ENCODE peak calls at places on chromosomes 11 and 22, in seven cellular contexts. F is psoas muscle, S is cardiac muscle cell, T is endodermal cell, Z is uterus, U is Peyer's patch, M is sigmoid colon. H is an unnamed sample.

GRCh38 chr11:16669799-16670415 is 68.5 kb upstream of the C11orf58 start:
- DNase-seq in F (no peak), S (no peak), T (peak), Z (no peak), U (no peak), M (no peak), H (peak)

GRCh38 chr11:62430350-62430749 is 11.5 kb downstream of the SCGB1A1 start:
- DNase-seq in F (no peak), S (no peak), T (no peak), Z (no peak), U (no peak), M (no peak), H (no peak)

GRCh38 chr11:12060385-12060980 is 49.9 kb upstream of the MICAL2 start:
- DNase-seq in F (no peak), S (no peak), T (no peak), Z (no peak), U (peak), M (peak), H (no peak)

GRCh38 chr22:35547993-35548761 is 7.5 kb downstream of the RASD2 start:
- DNase-seq in F (no peak), S (no peak), T (peak), Z (no peak), U (no peak), M (no peak), H (no peak)

GRCh38 chr11:131253142-131253884 is 117.1 kb upstream of the NTM start:
- DNase-seq in F (no peak), S (no peak), T (peak), Z (no peak), U (no peak), M (no peak), H (no peak)

GRCh38 chr22:50531546-50532352 is 1.9 kb upstream of the TYMP start:
- DNase-seq in F (peak), S (peak), T (peak), Z (peak), U (peak), M (peak), H (no peak)

GRCh38 chr22:47251911-47252310 is 489.5 kb downstream of the TBC1D22A start:
- DNase-seq in F (no peak), S (no peak), T (no peak), Z (no peak), U (no peak), M (no peak), H (no peak)

GRCh38 chr11:104324276-104324675 is 160.3 kb upstream of the PDGFD start:
- DNase-seq in F (no peak), S (no peak), T (no peak), Z (no peak), U (no peak), M (no peak), H (no peak)

GRCh38 chr22:35728639-35729308 is 11.1 kb downstream of the APOL5 start:
- DNase-seq in F (no peak), S (no peak), T (no peak), Z (no peak), U (peak), M (no peak), H (peak)

GRCh38 chr11:100557830-100558611 is 129.1 kb upstream of the ARHGAP42 start:
- DNase-seq in F (no peak), S (no peak), T (no peak), Z (no peak), U (peak), M (no peak), H (no peak)

GRCh38 chr11:31414338-31414737 is 44.7 kb downstream of the DNAJC24 start:
- DNase-seq in F (no peak), S (no peak), T (no peak), Z (no peak), U (no peak), M (no peak), H (no peak)

GRCh38 chr11:116109228-116109627 is 605.0 kb upstream of the CADM1 start:
- DNase-seq in F (no peak), S (no peak), T (peak), Z (peak), U (no peak), M (no peak), H (peak)

GRCh38 chr11:8220261-8221024 is 43.2 kb downstream of the LMO1 start:
- DNase-seq in F (no peak), S (no peak), T (no peak), Z (no peak), U (no peak), M (no peak), H (no peak)

GRCh38 chr11:71420455-71421241 is 27.5 kb downstream of the DHCR7 start:
- DNase-seq in F (no peak), S (peak), T (peak), Z (no peak), U (peak), M (no peak), H (peak)

GRCh38 chr11:102476069-102476468 is 23.5 kb upstream of the TMEM123 start:
- DNase-seq in F (no peak), S (no peak), T (no peak), Z (no peak), U (no peak), M (no peak), H (no peak)

GRCh38 chr11:110587972-110588371 is 124.3 kb downstream of the ARHGAP20 start:
- DNase-seq in F (no peak), S (no peak), T (no peak), Z (no peak), U (no peak), M (no peak), H (no peak)

GRCh38 chr22:42937164-42937854 is 77.6 kb downstream of the PACSIN2 start:
- DNase-seq in F (no peak), S (no peak), T (peak), Z (peak), U (peak), M (peak), H (no peak)

GRCh38 chr11:396511-396947 is 2.5 kb downstream of the PKP3 start:
- DNase-seq in F (no peak), S (no peak), T (no peak), Z (no peak), U (no peak), M (no peak), H (no peak)

GRCh38 chr11:66564984-66565383 is 3.4 kb downstream of the CTSF start:
- DNase-seq in F (no peak), S (no peak), T (no peak), Z (no peak), U (no peak), M (no peak), H (no peak)

GRCh38 chr11:126808851-126809250 is 191.7 kb downstream of the KIRREL3 start:
- DNase-seq in F (no peak), S (no peak), T (no peak), Z (no peak), U (no peak), M (no peak), H (no peak)

GRCh38 chr11:16111690-16112089 is 244.7 kb downstream of the SOX6 start:
- DNase-seq in F (no peak), S (peak), T (peak), Z (no peak), U (no peak), M (no peak), H (no peak)

GRCh38 chr11:75313457-75314272 is 37.8 kb downstream of the ARRB1 start:
- DNase-seq in F (peak), S (peak), T (peak), Z (peak), U (no peak), M (peak), H (no peak)

GRCh38 chr11:63023851-63024648 is 8.4 kb upstream of the SLC22A8 start:
- DNase-seq in F (peak), S (peak), T (peak), Z (peak), U (peak), M (peak), H (peak)

GRCh38 chr11:31422703-31423102 is 53.0 kb downstream of the DNAJC24 start:
- DNase-seq in F (no peak), S (no peak), T (no peak), Z (no peak), U (no peak), M (no peak), H (no peak)

GRCh38 chr22:46830001-46830715 is 67.7 kb downstream of the TBC1D22A start:
- DNase-seq in F (peak), S (no peak), T (peak), Z (no peak), U (no peak), M (peak), H (no peak)

GRCh38 chr22:42396621-42397331 is 35.4 kb downstream of the NFAM1 start:
- DNase-seq in F (no peak), S (no peak), T (no peak), Z (no peak), U (peak), M (no peak), H (no peak)

GRCh38 chr11:63961608-63962412 is 12.6 kb upstream of the COX8A start:
- DNase-seq in F (peak), S (no peak), T (peak), Z (no peak), U (no peak), M (peak), H (no peak)

GRCh38 chr11:76664578-76665061 is 5.9 kb downstream of the LRRC32 start:
- DNase-seq in F (no peak), S (no peak), T (peak), Z (peak), U (peak), M (peak), H (no peak)

GRCh38 chr11:111623527-111624030 is 21.3 kb downstream of the SIK2 start:
- DNase-seq in F (no peak), S (no peak), T (no peak), Z (no peak), U (peak), M (no peak), H (no peak)

GRCh38 chr22:27046126-27046525 is 388.7 kb downstream of the MIAT start:
- DNase-seq in F (no peak), S (no peak), T (no peak), Z (no peak), U (no peak), M (no peak), H (no peak)

GRCh38 chr11:34641456-34641855 is 20.6 kb downstream of the EHF start:
- DNase-seq in F (no peak), S (no peak), T (no peak), Z (no peak), U (no peak), M (no peak), H (no peak)

GRCh38 chr11:27582686-27583085 is 76.1 kb upstream of the LIN7C start:
- DNase-seq in F (no peak), S (no peak), T (no peak), Z (no peak), U (no peak), M (no peak), H (no peak)

GRCh38 chr11:2788751-2789140 is 89.0 kb upstream of the KCNQ1OT1 start:
- DNase-seq in F (peak), S (no peak), T (no peak), Z (peak), U (peak), M (no peak), H (no peak)

GRCh38 chr22:27715078-27715477 is 86.5 kb downstream of the MN1 start:
- DNase-seq in F (peak), S (no peak), T (no peak), Z (no peak), U (no peak), M (no peak), H (no peak)

GRCh38 chr11:30788849-30789248 is 202.7 kb upstream of the MPPED2 start:
- DNase-seq in F (no peak), S (no peak), T (no peak), Z (no peak), U (no peak), M (no peak), H (no peak)

GRCh38 chr11:96098511-96099241 is 174.8 kb upstream of the MTMR2 start:
- DNase-seq in F (no peak), S (no peak), T (no peak), Z (no peak), U (no peak), M (no peak), H (no peak)

GRCh38 chr11:93085097-93085496 is 112.7 kb downstream of the SLC36A4 start:
- DNase-seq in F (no peak), S (no peak), T (no peak), Z (no peak), U (no peak), M (no peak), H (no peak)

DNA sequence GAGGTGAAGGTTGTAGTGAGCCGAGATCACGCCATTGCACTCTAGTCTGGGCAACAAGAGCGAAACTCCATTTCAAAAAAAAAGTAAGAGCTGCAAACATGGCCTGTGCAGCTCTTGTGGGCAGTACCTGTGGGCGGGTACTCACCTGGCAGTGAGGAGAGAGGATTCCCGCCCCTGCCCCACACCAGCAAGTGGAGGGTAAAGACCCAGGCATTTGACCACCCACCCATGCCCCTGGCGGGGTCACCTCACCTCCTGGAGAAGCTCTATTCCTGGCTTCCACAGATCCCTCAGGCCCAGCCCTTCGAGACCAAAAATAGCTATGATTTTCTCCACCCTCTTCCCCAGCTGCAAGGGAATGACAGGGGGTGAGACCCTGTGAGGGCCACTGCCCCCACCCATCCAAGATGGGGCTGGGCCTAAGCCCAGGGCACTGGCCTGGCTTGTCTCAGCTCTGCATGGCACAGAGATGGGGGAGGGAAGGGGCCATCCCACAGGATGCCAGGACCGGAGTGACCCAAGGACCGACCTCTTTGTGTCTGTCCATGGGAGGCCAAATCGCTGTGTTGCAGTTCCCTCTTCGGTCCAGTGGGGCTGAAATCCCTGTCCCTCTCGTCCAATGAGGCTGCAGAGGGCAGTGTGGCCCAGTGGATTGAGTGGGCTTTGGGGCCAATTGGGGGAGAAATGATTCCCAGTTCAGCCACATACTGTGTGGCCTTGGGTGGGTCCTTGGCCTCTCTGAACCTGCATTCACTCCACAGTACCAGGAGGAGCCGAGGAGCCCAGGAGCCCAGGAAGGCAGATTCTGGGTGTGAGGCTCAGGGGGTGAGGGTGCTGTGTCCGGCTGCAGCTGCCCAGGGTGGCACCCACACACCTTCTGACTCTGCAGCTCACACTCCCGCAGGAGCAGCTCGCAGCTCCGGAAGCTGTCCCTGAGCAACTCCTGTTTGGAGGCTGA is 14.6 kb downstream of the SEC14L6 start:
- DNase-seq in F (no peak), S (no peak), T (no peak), Z (no peak), U (no peak), M (no peak), H (no peak)
- TF ChIP-seq CTCF in F (no peak), S (no peak), T (no peak), Z (no peak), U (no peak), M (no peak), H (no peak)

GRCh38 chr11:1673841-1674193 is 23.2 kb upstream of the KRTAP5-6 start:
- DNase-seq in F (no peak), S (no peak), T (no peak), Z (no peak), U (no peak), M (no peak), H (no peak)
- H3K4me3 ChIP-seq in F (no peak), S (no peak), T (no peak), Z (no peak), U (no peak), M (no peak), H (no peak)

DNA sequence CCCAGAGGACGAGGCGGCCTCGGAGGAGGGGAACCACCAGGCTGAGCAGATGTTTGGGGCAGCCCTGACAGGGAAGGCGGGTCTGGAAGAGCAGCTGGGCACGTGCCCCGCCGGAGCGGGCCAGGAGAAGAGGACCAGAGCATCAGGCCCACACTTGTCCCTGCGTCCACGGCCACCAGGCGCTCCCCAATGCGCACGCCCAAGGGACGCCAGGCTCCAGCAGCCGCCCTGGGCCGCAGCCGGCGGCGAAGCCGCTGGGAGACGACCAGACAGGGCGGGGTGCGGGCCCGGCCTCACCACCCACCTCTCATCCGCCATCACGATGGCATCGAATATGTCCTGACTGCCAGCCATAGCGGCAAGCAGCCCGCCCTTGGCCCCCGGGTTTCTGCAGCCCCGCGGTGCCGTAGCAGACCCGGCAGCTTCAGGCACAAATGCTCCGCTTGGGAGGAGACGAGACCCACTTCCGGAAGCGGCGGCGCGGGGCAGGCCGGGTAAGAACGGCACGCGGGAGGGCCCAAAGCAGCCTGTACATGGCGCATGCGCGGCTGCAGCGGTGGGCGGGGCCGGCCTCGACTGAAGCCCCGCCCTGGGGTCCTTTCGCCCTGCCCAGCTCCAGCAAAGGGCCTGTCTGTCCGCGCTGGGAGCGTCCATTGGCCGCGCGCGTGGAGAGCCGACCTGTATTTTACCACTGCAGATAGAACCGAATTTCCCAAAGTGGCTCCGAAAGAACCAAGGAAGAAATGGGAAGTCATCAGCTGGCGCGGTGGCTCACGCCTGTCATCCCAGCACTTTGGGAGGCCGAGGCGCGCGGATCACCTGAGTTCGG is at the start of gene LTO1:
- DNase-seq in F (peak), S (peak), T (peak), Z (peak), U (peak), M (peak), H (peak)
- TF ChIP-seq CTCF in F (no peak), S (no peak), T (peak), Z (peak), U (no peak), M (no peak), H (no peak)

DNA sequence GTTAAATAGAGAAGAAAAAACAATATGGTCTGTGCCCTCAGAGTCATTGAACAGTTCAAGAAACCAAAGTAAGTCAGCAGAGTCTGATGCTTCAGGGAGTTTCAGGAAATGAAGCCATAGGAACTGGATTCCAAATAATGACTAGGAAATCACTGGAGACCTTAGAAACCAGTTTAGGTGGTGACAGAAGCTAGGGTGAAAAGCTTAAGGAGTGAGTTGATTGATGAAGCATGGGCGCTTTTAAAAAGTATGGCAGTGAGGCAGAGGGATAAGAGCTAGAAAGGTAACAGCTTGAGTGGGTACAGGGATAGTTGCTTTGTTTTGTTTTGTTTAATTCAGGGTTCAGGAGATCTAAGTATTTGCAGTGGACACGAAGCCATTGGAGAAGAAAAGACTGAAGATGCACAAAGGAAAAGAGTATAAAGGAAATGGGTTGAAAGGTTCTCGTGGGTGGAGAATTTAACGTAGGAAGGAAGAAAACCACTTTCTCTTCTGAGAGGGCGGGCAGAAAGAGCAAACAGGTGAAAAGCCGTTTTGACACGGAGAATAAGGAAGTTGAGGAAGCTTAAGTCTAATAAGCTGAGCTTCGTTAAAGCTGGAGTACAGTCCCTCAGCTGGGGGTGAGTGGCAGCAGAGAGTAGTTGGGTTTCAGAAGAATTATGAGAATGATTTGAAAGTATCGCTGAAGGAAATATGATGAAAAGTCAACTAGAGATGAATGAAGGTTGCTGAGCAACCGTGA is 14.8 kb downstream of the SGSM3 start:
- DNase-seq in F (no peak), S (no peak), T (no peak), Z (no peak), U (no peak), M (no peak), H (no peak)
- H3K4me3 ChIP-seq in F (no peak), S (no peak), T (no peak), Z (no peak), U (peak), M (no peak), H (no peak)

GRCh38 chr11:43735931-43736330 is 55.4 kb downstream of the HSD17B12 start:
- DNase-seq in F (no peak), S (no peak), T (no peak), Z (no peak), U (no peak), M (no peak), H (no peak)
- TF ChIP-seq CTCF in F (no peak), S (no peak), T (no peak), Z (no peak), U (no peak), M (no peak), H (no peak)